ENCODE peak calls at places on chromosomes 11 and 22, in six cellular contexts. One of them, this sample, is unnamed.

GRCh38 chr11:125766251-125766650 is 12.4 kb downstream of the PATE2 start:
- DNase-seq in mucosa of descending colon: no peak
- DNase-seq in naive thymus-derived CD4-positive, alpha-beta T cell: no peak
- DNase-seq in endothelial cell of umbilical vein: no peak
- DNase-seq in HFF-Myc: no peak
- DNase-seq in A549: no peak
- DNase-seq in this sample: no peak

GRCh38 chr11:16403851-16404250 is 47.5 kb upstream of the SOX6 start:
- DNase-seq in mucosa of descending colon: no peak
- DNase-seq in naive thymus-derived CD4-positive, alpha-beta T cell: no peak
- DNase-seq in endothelial cell of umbilical vein: no peak
- DNase-seq in HFF-Myc: no peak
- DNase-seq in A549: no peak
- DNase-seq in this sample: no peak

GRCh38 chr11:120004723-120005122 is 133.2 kb downstream of the TRIM29 start:
- DNase-seq in mucosa of descending colon: no peak
- DNase-seq in naive thymus-derived CD4-positive, alpha-beta T cell: no peak
- DNase-seq in endothelial cell of umbilical vein: no peak
- DNase-seq in HFF-Myc: no peak
- DNase-seq in A549: no peak
- DNase-seq in this sample: no peak

GRCh38 chr11:19868281-19868821 is 155.7 kb downstream of the NAV2 start:
- DNase-seq in mucosa of descending colon: no peak
- DNase-seq in naive thymus-derived CD4-positive, alpha-beta T cell: no peak
- DNase-seq in endothelial cell of umbilical vein: peak; percentile 38
- DNase-seq in HFF-Myc: no peak
- DNase-seq in A549: no peak
- DNase-seq in this sample: no peak

GRCh38 chr11:108538022-108538424 is 39.8 kb upstream of the POGLUT3 start:
- DNase-seq in mucosa of descending colon: peak; percentile 61
- DNase-seq in naive thymus-derived CD4-positive, alpha-beta T cell: no peak
- DNase-seq in endothelial cell of umbilical vein: no peak
- DNase-seq in HFF-Myc: no peak
- DNase-seq in A549: no peak
- DNase-seq in this sample: peak; percentile 58

GRCh38 chr11:2929511-2929879 is 275 bp upstream of the PHLDA2 start:
- DNase-seq in mucosa of descending colon: peak; percentile 89
- DNase-seq in naive thymus-derived CD4-positive, alpha-beta T cell: peak; percentile 47
- DNase-seq in endothelial cell of umbilical vein: peak; percentile 68
- DNase-seq in HFF-Myc: no peak
- DNase-seq in A549: peak; percentile 81
- DNase-seq in this sample: no peak

GRCh38 chr11:57456960-57457642 is 3.2 kb upstream of the RTN4RL2 start:
- DNase-seq in mucosa of descending colon: peak; percentile 87
- DNase-seq in naive thymus-derived CD4-positive, alpha-beta T cell: peak; percentile 61
- DNase-seq in endothelial cell of umbilical vein: peak; percentile 79
- DNase-seq in HFF-Myc: no peak
- DNase-seq in A549: peak; percentile 91
- DNase-seq in this sample: peak; percentile 27

GRCh38 chr22:19464975-19465374 is 14.0 kb downstream of the UFD1 start:
- DNase-seq in mucosa of descending colon: no peak
- DNase-seq in naive thymus-derived CD4-positive, alpha-beta T cell: no peak
- DNase-seq in endothelial cell of umbilical vein: no peak
- DNase-seq in HFF-Myc: no peak
- DNase-seq in A549: no peak
- DNase-seq in this sample: no peak

GRCh38 chr11:96162816-96163499 is 180.0 kb downstream of the MAML2 start:
- DNase-seq in mucosa of descending colon: no peak
- DNase-seq in naive thymus-derived CD4-positive, alpha-beta T cell: no peak
- DNase-seq in endothelial cell of umbilical vein: peak; percentile 93
- DNase-seq in HFF-Myc: no peak
- DNase-seq in A549: no peak
- DNase-seq in this sample: no peak

GRCh38 chr11:111069076-111069475 is 176.4 kb upstream of the POU2AF2 start:
- DNase-seq in mucosa of descending colon: no peak
- DNase-seq in naive thymus-derived CD4-positive, alpha-beta T cell: no peak
- DNase-seq in endothelial cell of umbilical vein: peak; percentile 57
- DNase-seq in HFF-Myc: peak; percentile 10
- DNase-seq in A549: peak; percentile 2
- DNase-seq in this sample: no peak

GRCh38 chr11:69439651-69440464 is 41.6 kb upstream of the LINC01488 start:
- DNase-seq in mucosa of descending colon: no peak
- DNase-seq in naive thymus-derived CD4-positive, alpha-beta T cell: no peak
- DNase-seq in endothelial cell of umbilical vein: no peak
- DNase-seq in HFF-Myc: no peak
- DNase-seq in A549: no peak
- DNase-seq in this sample: no peak

GRCh38 chr11:1653541-1654387 is 24.2 kb downstream of the KRTAP5-5 start:
- DNase-seq in mucosa of descending colon: no peak
- DNase-seq in naive thymus-derived CD4-positive, alpha-beta T cell: no peak
- DNase-seq in endothelial cell of umbilical vein: no peak
- DNase-seq in HFF-Myc: no peak
- DNase-seq in A549: no peak
- DNase-seq in this sample: no peak

GRCh38 chr22:42719656-42720262 is 911 bp downstream of the A4GALT start:
- DNase-seq in mucosa of descending colon: no peak
- DNase-seq in naive thymus-derived CD4-positive, alpha-beta T cell: no peak
- DNase-seq in endothelial cell of umbilical vein: no peak
- DNase-seq in HFF-Myc: no peak
- DNase-seq in A549: no peak
- DNase-seq in this sample: no peak

GRCh38 chr22:39073941-39074340 is 3.1 kb upstream of the APOBEC3G start:
- DNase-seq in mucosa of descending colon: no peak
- DNase-seq in naive thymus-derived CD4-positive, alpha-beta T cell: no peak
- DNase-seq in endothelial cell of umbilical vein: no peak
- DNase-seq in HFF-Myc: no peak
- DNase-seq in A549: no peak
- DNase-seq in this sample: no peak

GRCh38 chr22:28341001-28341400 is 338.6 kb downstream of the TTC28 start:
- DNase-seq in mucosa of descending colon: no peak
- DNase-seq in naive thymus-derived CD4-positive, alpha-beta T cell: no peak
- DNase-seq in endothelial cell of umbilical vein: peak; percentile 64
- DNase-seq in HFF-Myc: no peak
- DNase-seq in A549: no peak
- DNase-seq in this sample: no peak

GRCh38 chr11:73478737-73479347 is 102.6 kb downstream of the RELT start:
- DNase-seq in mucosa of descending colon: no peak
- DNase-seq in naive thymus-derived CD4-positive, alpha-beta T cell: no peak
- DNase-seq in endothelial cell of umbilical vein: peak; percentile 59
- DNase-seq in HFF-Myc: no peak
- DNase-seq in A549: peak; percentile 51
- DNase-seq in this sample: no peak

GRCh38 chr11:6782720-6783119 is at the start of gene OR2AG1:
- DNase-seq in mucosa of descending colon: no peak
- DNase-seq in naive thymus-derived CD4-positive, alpha-beta T cell: no peak
- DNase-seq in endothelial cell of umbilical vein: no peak
- DNase-seq in HFF-Myc: no peak
- DNase-seq in A549: no peak
- DNase-seq in this sample: no peak

GRCh38 chr22:47390026-47390970 is 627.8 kb downstream of the TBC1D22A start:
- DNase-seq in mucosa of descending colon: no peak
- DNase-seq in naive thymus-derived CD4-positive, alpha-beta T cell: no peak
- DNase-seq in endothelial cell of umbilical vein: no peak
- DNase-seq in HFF-Myc: no peak
- DNase-seq in A549: no peak
- DNase-seq in this sample: no peak

GRCh38 chr22:32020117-32020516 is 22.9 kb upstream of the SLC5A1 start:
- DNase-seq in mucosa of descending colon: no peak
- DNase-seq in naive thymus-derived CD4-positive, alpha-beta T cell: no peak
- DNase-seq in endothelial cell of umbilical vein: peak; percentile 16
- DNase-seq in HFF-Myc: no peak
- DNase-seq in A549: peak; percentile 22
- DNase-seq in this sample: no peak

GRCh38 chr11:36376888-36377758 is 81.0 kb downstream of the PRR5L start:
- DNase-seq in mucosa of descending colon: peak; percentile 82
- DNase-seq in naive thymus-derived CD4-positive, alpha-beta T cell: peak; percentile 26
- DNase-seq in endothelial cell of umbilical vein: peak; percentile 35
- DNase-seq in HFF-Myc: no peak
- DNase-seq in A549: peak; percentile 56
- DNase-seq in this sample: no peak

GRCh38 chr11:31414338-31414737 is 44.7 kb downstream of the DNAJC24 start:
- DNase-seq in mucosa of descending colon: no peak
- DNase-seq in naive thymus-derived CD4-positive, alpha-beta T cell: no peak
- DNase-seq in endothelial cell of umbilical vein: no peak
- DNase-seq in HFF-Myc: no peak
- DNase-seq in A549: no peak
- DNase-seq in this sample: no peak

GRCh38 chr11:64604458-64605247 is 13.6 kb downstream of the SLC22A12 start:
- DNase-seq in mucosa of descending colon: no peak
- DNase-seq in naive thymus-derived CD4-positive, alpha-beta T cell: no peak
- DNase-seq in endothelial cell of umbilical vein: no peak
- DNase-seq in HFF-Myc: no peak
- DNase-seq in A549: no peak
- DNase-seq in this sample: no peak

GRCh38 chr22:23055448-23056179 is 14.7 kb upstream of the GNAZ start:
- DNase-seq in mucosa of descending colon: peak; percentile 5
- DNase-seq in naive thymus-derived CD4-positive, alpha-beta T cell: no peak
- DNase-seq in endothelial cell of umbilical vein: no peak
- DNase-seq in HFF-Myc: no peak
- DNase-seq in A549: no peak
- DNase-seq in this sample: no peak

GRCh38 chr22:20583471-20583922 is 76.1 kb downstream of the MED15 start:
- DNase-seq in mucosa of descending colon: no peak
- DNase-seq in naive thymus-derived CD4-positive, alpha-beta T cell: no peak
- DNase-seq in endothelial cell of umbilical vein: no peak
- DNase-seq in HFF-Myc: no peak
- DNase-seq in A549: peak; percentile 20
- DNase-seq in this sample: no peak

GRCh38 chr11:118198370-118198769 is 21.9 kb upstream of the SCN2B start:
- DNase-seq in mucosa of descending colon: peak; percentile 86
- DNase-seq in naive thymus-derived CD4-positive, alpha-beta T cell: peak; percentile 69
- DNase-seq in endothelial cell of umbilical vein: peak; percentile 61
- DNase-seq in HFF-Myc: no peak
- DNase-seq in A549: peak; percentile 58
- DNase-seq in this sample: peak; percentile 68

GRCh38 chr22:39278040-39278439 is 33.3 kb upstream of the PDGFB start:
- DNase-seq in mucosa of descending colon: no peak
- DNase-seq in naive thymus-derived CD4-positive, alpha-beta T cell: no peak
- DNase-seq in endothelial cell of umbilical vein: no peak
- DNase-seq in HFF-Myc: no peak
- DNase-seq in A549: no peak
- DNase-seq in this sample: no peak

GRCh38 chr11:14932447-14932846 is 39.7 kb downstream of the CALCA start:
- DNase-seq in mucosa of descending colon: no peak
- DNase-seq in naive thymus-derived CD4-positive, alpha-beta T cell: no peak
- DNase-seq in endothelial cell of umbilical vein: no peak
- DNase-seq in HFF-Myc: no peak
- DNase-seq in A549: no peak
- DNase-seq in this sample: no peak

GRCh38 chr22:32542332-32543019 is 67.9 kb downstream of the FBXO7 start:
- DNase-seq in mucosa of descending colon: no peak
- DNase-seq in naive thymus-derived CD4-positive, alpha-beta T cell: no peak
- DNase-seq in endothelial cell of umbilical vein: no peak
- DNase-seq in HFF-Myc: no peak
- DNase-seq in A549: no peak
- DNase-seq in this sample: no peak

DNA sequence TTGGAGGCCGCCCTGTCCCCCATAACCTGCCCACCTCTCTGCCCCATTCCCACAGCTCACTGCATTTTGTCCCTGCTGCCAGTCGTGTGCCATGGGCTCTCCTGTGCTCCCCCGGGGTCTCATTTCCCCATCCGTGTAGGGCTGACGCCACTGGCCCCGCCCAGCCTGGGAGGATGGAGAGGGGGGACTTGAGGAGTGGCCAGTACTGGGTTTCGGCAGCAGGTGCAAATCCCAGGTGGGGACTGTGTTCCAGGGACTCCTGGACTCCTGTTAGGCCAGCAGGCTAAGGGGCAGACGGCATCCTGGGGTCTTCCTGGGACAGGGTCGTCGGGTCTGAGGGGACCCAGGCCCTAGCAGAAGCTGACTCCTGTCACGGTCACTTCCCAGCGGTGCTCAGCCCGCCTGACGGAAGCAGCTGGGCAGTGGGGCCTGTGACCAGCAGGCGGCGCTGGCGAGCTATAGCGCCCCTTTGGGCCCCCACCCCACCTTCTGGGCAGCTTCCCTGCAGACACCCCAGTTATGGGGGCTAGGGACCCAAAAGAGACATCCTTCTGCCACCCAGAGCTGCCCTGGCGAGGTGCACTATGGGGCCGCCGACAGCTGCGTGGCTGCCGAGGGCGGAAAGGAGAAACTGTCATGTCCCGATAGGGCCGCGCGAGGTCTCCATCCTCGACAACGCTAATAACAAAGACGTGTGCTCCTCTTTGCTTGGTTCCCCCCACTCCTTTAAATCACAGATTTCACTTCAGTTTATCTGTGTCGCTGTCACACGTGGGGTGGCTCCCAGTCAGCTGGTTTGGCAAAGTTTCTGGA is 979 bp upstream of the MYO7A start:
- DNase-seq in mucosa of descending colon: peak; percentile 67
- DNase-seq in naive thymus-derived CD4-positive, alpha-beta T cell: peak; percentile 59
- DNase-seq in endothelial cell of umbilical vein: peak; percentile 57
- DNase-seq in HFF-Myc: no peak
- DNase-seq in A549: peak; percentile 36
- DNase-seq in this sample: peak; percentile 29
- H3K4me3 ChIP-seq in mucosa of descending colon: no peak overlapping the region
- H3K4me3 ChIP-seq in naive thymus-derived CD4-positive, alpha-beta T cell: peak overlapping the region; percentile 40
- H3K4me3 ChIP-seq in endothelial cell of umbilical vein: no peak overlapping the region
- H3K4me3 ChIP-seq in HFF-Myc: peak overlapping the region; percentile 29
- H3K4me3 ChIP-seq in A549: peak overlapping the region; percentile 37
- H3K4me3 ChIP-seq in this sample: peak overlapping the region; percentile 45

GRCh38 chr22:44701187-44701586 is 817 bp upstream of the PRR5 start:
- DNase-seq in mucosa of descending colon: no peak
- DNase-seq in naive thymus-derived CD4-positive, alpha-beta T cell: no peak
- DNase-seq in endothelial cell of umbilical vein: no peak
- DNase-seq in HFF-Myc: no peak
- DNase-seq in A549: no peak
- DNase-seq in this sample: no peak
- H3K4me3 ChIP-seq in mucosa of descending colon: no peak overlapping the region
- H3K4me3 ChIP-seq in naive thymus-derived CD4-positive, alpha-beta T cell: peak overlapping the region; percentile 64
- H3K4me3 ChIP-seq in endothelial cell of umbilical vein: no peak overlapping the region
- H3K4me3 ChIP-seq in HFF-Myc: no peak overlapping the region
- H3K4me3 ChIP-seq in A549: no peak overlapping the region
- H3K4me3 ChIP-seq in this sample: no peak overlapping the region

DNA sequence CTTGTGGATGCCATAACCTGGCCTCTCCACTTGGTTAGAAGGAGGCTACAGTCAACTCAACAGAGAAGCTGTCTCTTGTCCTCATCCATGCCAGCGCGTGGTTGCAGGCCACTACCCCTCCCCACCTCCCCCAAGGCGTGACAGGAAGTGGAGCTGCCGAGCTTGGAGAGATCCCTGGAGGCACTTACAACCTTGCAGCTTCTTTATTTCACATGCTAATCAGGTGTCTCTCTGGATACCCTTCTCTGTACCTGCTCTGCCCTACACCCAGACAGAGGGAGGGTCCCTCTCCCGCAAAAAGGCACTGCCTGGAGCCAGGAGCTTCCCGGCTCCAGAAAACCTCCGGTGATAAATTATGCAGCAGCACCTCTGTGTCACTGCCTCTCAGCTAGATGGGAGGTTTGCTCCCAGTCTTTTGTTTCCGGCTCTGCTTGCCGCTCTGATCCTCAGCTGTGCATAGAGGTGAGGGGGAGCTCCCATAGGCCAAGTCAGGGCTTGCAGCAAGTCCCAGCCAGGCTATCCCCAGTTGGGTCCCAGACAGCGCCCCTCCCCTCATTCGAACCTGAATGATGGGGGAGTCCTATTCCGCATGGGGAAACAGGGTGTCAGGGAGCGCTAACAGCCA is 5.7 kb downstream of the LRP4 start:
- DNase-seq in mucosa of descending colon: no peak
- DNase-seq in naive thymus-derived CD4-positive, alpha-beta T cell: no peak
- DNase-seq in endothelial cell of umbilical vein: no peak
- DNase-seq in HFF-Myc: no peak
- DNase-seq in A549: no peak
- DNase-seq in this sample: no peak
- H3K4me3 ChIP-seq in mucosa of descending colon: no peak overlapping the region
- H3K4me3 ChIP-seq in naive thymus-derived CD4-positive, alpha-beta T cell: no peak overlapping the region
- H3K4me3 ChIP-seq in endothelial cell of umbilical vein: no peak overlapping the region
- H3K4me3 ChIP-seq in HFF-Myc: no peak overlapping the region
- H3K4me3 ChIP-seq in A549: no peak overlapping the region
- H3K4me3 ChIP-seq in this sample: no peak overlapping the region

GRCh38 chr11:9330387-9331384 is 16.3 kb upstream of the TMEM41B start:
- DNase-seq in mucosa of descending colon: no peak
- DNase-seq in naive thymus-derived CD4-positive, alpha-beta T cell: no peak
- DNase-seq in endothelial cell of umbilical vein: no peak
- DNase-seq in HFF-Myc: peak; percentile 81
- DNase-seq in A549: no peak
- DNase-seq in this sample: no peak
- H3K4me3 ChIP-seq in mucosa of descending colon: no peak overlapping the region
- H3K4me3 ChIP-seq in naive thymus-derived CD4-positive, alpha-beta T cell: no peak overlapping the region
- H3K4me3 ChIP-seq in endothelial cell of umbilical vein: no peak overlapping the region
- H3K4me3 ChIP-seq in HFF-Myc: peak overlapping the region; percentile 8
- H3K4me3 ChIP-seq in A549: no peak overlapping the region
- H3K4me3 ChIP-seq in this sample: no peak overlapping the region